ENCODE peak calls at places on chromosomes 1 and 21, in six cellular contexts. One of them, this sample, is unnamed.
A peak's percentile ranks its signal among the peaks of the same experiment; 100 is the strongest.

GRCh38 chr1:15578921-15579682 is 5.7 kb downstream of the AGMAT start:
- DNase-seq in psoas muscle: no peak
- DNase-seq in heart right ventricle: no peak
- DNase-seq in Caco-2: no peak
- DNase-seq in OCI-LY7: peak; percentile 66
- DNase-seq in mucosa of descending colon: peak; percentile 57
- DNase-seq in this sample: no peak

GRCh38 chr1:15515026-15515663 is 8.9 kb downstream of the CASP9 start:
- DNase-seq in psoas muscle: no peak
- DNase-seq in heart right ventricle: no peak
- DNase-seq in Caco-2: no peak
- DNase-seq in OCI-LY7: no peak
- DNase-seq in mucosa of descending colon: no peak
- DNase-seq in this sample: no peak

GRCh38 chr1:8464987-8465386 is 147.1 kb downstream of the SLC45A1 start:
- DNase-seq in psoas muscle: no peak
- DNase-seq in heart right ventricle: no peak
- DNase-seq in Caco-2: no peak
- DNase-seq in OCI-LY7: peak; percentile 45
- DNase-seq in mucosa of descending colon: no peak
- DNase-seq in this sample: no peak

GRCh38 chr1:100397681-100398080 is 45.4 kb downstream of the CDC14A start:
- DNase-seq in psoas muscle: no peak
- DNase-seq in heart right ventricle: no peak
- DNase-seq in Caco-2: no peak
- DNase-seq in OCI-LY7: no peak
- DNase-seq in mucosa of descending colon: no peak
- DNase-seq in this sample: no peak

GRCh38 chr1:58884706-58885661 is 101.1 kb upstream of the JUN start:
- DNase-seq in psoas muscle: peak; percentile 52
- DNase-seq in heart right ventricle: no peak
- DNase-seq in Caco-2: peak; percentile 87
- DNase-seq in OCI-LY7: no peak
- DNase-seq in mucosa of descending colon: peak; percentile 73
- DNase-seq in this sample: peak; percentile 81

GRCh38 chr1:100358210-100358609 is 5.9 kb downstream of the CDC14A start:
- DNase-seq in psoas muscle: no peak
- DNase-seq in heart right ventricle: no peak
- DNase-seq in Caco-2: no peak
- DNase-seq in OCI-LY7: peak; percentile 37
- DNase-seq in mucosa of descending colon: no peak
- DNase-seq in this sample: no peak

GRCh38 chr1:150259217-150259616 is 1.6 kb downstream of the CA14 start:
- DNase-seq in psoas muscle: no peak
- DNase-seq in heart right ventricle: no peak
- DNase-seq in Caco-2: no peak
- DNase-seq in OCI-LY7: no peak
- DNase-seq in mucosa of descending colon: no peak
- DNase-seq in this sample: no peak

GRCh38 chr1:39395357-39395831 is 96.0 kb upstream of the BMP8A start:
- DNase-seq in psoas muscle: no peak
- DNase-seq in heart right ventricle: peak; percentile 32
- DNase-seq in Caco-2: no peak
- DNase-seq in OCI-LY7: peak; percentile 73
- DNase-seq in mucosa of descending colon: no peak
- DNase-seq in this sample: no peak

GRCh38 chr1:234611153-234611798 is 1.3 kb upstream of the IRF2BP2 start:
- DNase-seq in psoas muscle: no peak
- DNase-seq in heart right ventricle: peak; percentile 63
- DNase-seq in Caco-2: peak; percentile 88
- DNase-seq in OCI-LY7: peak; percentile 84
- DNase-seq in mucosa of descending colon: no peak
- DNase-seq in this sample: no peak

GRCh38 chr1:27527223-27527856 is 37.4 kb upstream of the WASF2 start:
- DNase-seq in psoas muscle: peak; percentile 54
- DNase-seq in heart right ventricle: peak; percentile 69
- DNase-seq in Caco-2: peak; percentile 84
- DNase-seq in OCI-LY7: peak; percentile 97
- DNase-seq in mucosa of descending colon: peak; percentile 81
- DNase-seq in this sample: peak; percentile 66

GRCh38 chr1:24142546-24143431 is at the start of gene IL22RA1:
- DNase-seq in psoas muscle: peak; percentile 32
- DNase-seq in heart right ventricle: no peak
- DNase-seq in Caco-2: peak; percentile 34
- DNase-seq in OCI-LY7: no peak
- DNase-seq in mucosa of descending colon: peak; percentile 85
- DNase-seq in this sample: peak; percentile 84

GRCh38 chr21:35227774-35228173 is 178.7 kb upstream of the RUNX1 start:
- DNase-seq in psoas muscle: peak; percentile 58
- DNase-seq in heart right ventricle: no peak
- DNase-seq in Caco-2: no peak
- DNase-seq in OCI-LY7: peak; percentile 95
- DNase-seq in mucosa of descending colon: no peak
- DNase-seq in this sample: peak; percentile 41

GRCh38 chr1:187819081-187819480 is 990.3 kb downstream of the PLA2G4A start:
- DNase-seq in psoas muscle: no peak
- DNase-seq in heart right ventricle: no peak
- DNase-seq in Caco-2: no peak
- DNase-seq in OCI-LY7: no peak
- DNase-seq in mucosa of descending colon: no peak
- DNase-seq in this sample: no peak

GRCh38 chr1:178282949-178283367 is 189.1 kb downstream of the RASAL2 start:
- DNase-seq in psoas muscle: no peak
- DNase-seq in heart right ventricle: no peak
- DNase-seq in Caco-2: no peak
- DNase-seq in OCI-LY7: no peak
- DNase-seq in mucosa of descending colon: no peak
- DNase-seq in this sample: no peak

GRCh38 chr1:245292141-245292540 is 137.4 kb downstream of the KIF26B start:
- DNase-seq in psoas muscle: no peak
- DNase-seq in heart right ventricle: no peak
- DNase-seq in Caco-2: no peak
- DNase-seq in OCI-LY7: no peak
- DNase-seq in mucosa of descending colon: no peak
- DNase-seq in this sample: no peak

GRCh38 chr21:44871576-44872265 is 1.8 kb downstream of the PTTG1IP start:
- DNase-seq in psoas muscle: peak; percentile 60
- DNase-seq in heart right ventricle: no peak
- DNase-seq in Caco-2: peak; percentile 44
- DNase-seq in OCI-LY7: no peak
- DNase-seq in mucosa of descending colon: peak; percentile 63
- DNase-seq in this sample: peak; percentile 76

GRCh38 chr21:34219334-34220020 is 144.3 kb upstream of the KCNE2 start:
- DNase-seq in psoas muscle: no peak
- DNase-seq in heart right ventricle: no peak
- DNase-seq in Caco-2: no peak
- DNase-seq in OCI-LY7: no peak
- DNase-seq in mucosa of descending colon: no peak
- DNase-seq in this sample: no peak

GRCh38 chr1:215888159-215888558 is 321.1 kb downstream of the KCTD3 start:
- DNase-seq in psoas muscle: no peak
- DNase-seq in heart right ventricle: no peak
- DNase-seq in Caco-2: peak; percentile 28
- DNase-seq in OCI-LY7: no peak
- DNase-seq in mucosa of descending colon: no peak
- DNase-seq in this sample: no peak

GRCh38 chr1:111275079-111275478 is 15.6 kb upstream of the CHIA start:
- DNase-seq in psoas muscle: peak; percentile 61
- DNase-seq in heart right ventricle: peak; percentile 73
- DNase-seq in Caco-2: no peak
- DNase-seq in OCI-LY7: no peak
- DNase-seq in mucosa of descending colon: peak; percentile 54
- DNase-seq in this sample: peak; percentile 9

GRCh38 chr1:183058835-183059234 is 35.6 kb downstream of the LAMC1 start:
- DNase-seq in psoas muscle: no peak
- DNase-seq in heart right ventricle: no peak
- DNase-seq in Caco-2: no peak
- DNase-seq in OCI-LY7: no peak
- DNase-seq in mucosa of descending colon: no peak
- DNase-seq in this sample: no peak

GRCh38 chr1:183048087-183049085 is 25.2 kb downstream of the LAMC1 start:
- DNase-seq in psoas muscle: no peak
- DNase-seq in heart right ventricle: no peak
- DNase-seq in Caco-2: no peak
- DNase-seq in OCI-LY7: peak; percentile 89
- DNase-seq in mucosa of descending colon: no peak
- DNase-seq in this sample: no peak

GRCh38 chr1:183051546-183051945 is 28.3 kb downstream of the LAMC1 start:
- DNase-seq in psoas muscle: no peak
- DNase-seq in heart right ventricle: no peak
- DNase-seq in Caco-2: no peak
- DNase-seq in OCI-LY7: no peak
- DNase-seq in mucosa of descending colon: no peak
- DNase-seq in this sample: no peak

GRCh38 chr1:183052861-183053260 is 29.6 kb downstream of the LAMC1 start:
- DNase-seq in psoas muscle: no peak
- DNase-seq in heart right ventricle: no peak
- DNase-seq in Caco-2: no peak
- DNase-seq in OCI-LY7: no peak
- DNase-seq in mucosa of descending colon: no peak
- DNase-seq in this sample: no peak
- H3K4me1 ChIP-seq in psoas muscle: peaks cover 91% of the 10 kb centered on the region
- H3K4me1 ChIP-seq in heart right ventricle: peaks cover 82% of the 10 kb centered on the region
- H3K4me1 ChIP-seq in Caco-2: no peaks in the 10 kb centered on the region
- H3K4me1 ChIP-seq in OCI-LY7: peaks cover 36% of the 10 kb centered on the region
- H3K4me1 ChIP-seq in mucosa of descending colon: no peaks in the 10 kb centered on the region
- H3K4me1 ChIP-seq in this sample: peaks cover 17% of the 10 kb centered on the region

DNA sequence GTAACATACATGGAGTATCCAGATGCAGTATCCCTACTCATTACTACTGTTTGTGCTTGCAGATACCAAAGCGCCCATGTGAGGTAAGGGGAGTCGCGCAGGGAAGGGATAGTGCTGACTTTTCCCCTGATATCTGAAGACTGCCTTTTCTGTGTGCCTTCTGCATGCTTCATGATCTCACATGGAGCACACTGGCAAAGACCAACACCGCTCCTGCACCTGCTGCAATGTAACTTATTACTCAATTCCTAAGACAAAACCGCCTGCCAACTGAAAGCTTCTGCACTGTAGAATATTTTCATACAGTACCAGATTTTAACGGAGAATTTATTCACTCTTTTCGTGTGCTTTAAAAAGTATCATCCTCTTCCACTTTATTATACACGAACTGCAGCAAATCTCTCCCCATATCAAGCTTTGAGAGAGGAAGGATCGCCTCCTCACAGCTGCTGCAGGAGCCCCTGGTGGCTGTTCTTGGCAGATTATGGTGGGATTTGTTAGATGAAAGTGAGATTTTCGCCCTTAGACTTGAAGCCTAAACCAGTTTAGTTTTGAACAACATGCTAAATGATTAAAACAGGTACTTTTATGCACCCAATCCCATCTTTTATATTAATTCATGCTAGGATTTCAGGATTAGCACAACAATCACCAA is 99.1 kb downstream of the PTPN14 start:
- DNase-seq in psoas muscle: no peak
- DNase-seq in heart right ventricle: no peak
- DNase-seq in Caco-2: no peak
- DNase-seq in OCI-LY7: no peak
- DNase-seq in mucosa of descending colon: no peak
- DNase-seq in this sample: no peak
- TF ChIP-seq CTCF in psoas muscle: no peak
- TF ChIP-seq CTCF in heart right ventricle: no peak
- TF ChIP-seq CTCF in Caco-2: no peak
- TF ChIP-seq CTCF in OCI-LY7: no peak
- TF ChIP-seq CTCF in mucosa of descending colon: no peak
- TF ChIP-seq CTCF in this sample: no peak

DNA sequence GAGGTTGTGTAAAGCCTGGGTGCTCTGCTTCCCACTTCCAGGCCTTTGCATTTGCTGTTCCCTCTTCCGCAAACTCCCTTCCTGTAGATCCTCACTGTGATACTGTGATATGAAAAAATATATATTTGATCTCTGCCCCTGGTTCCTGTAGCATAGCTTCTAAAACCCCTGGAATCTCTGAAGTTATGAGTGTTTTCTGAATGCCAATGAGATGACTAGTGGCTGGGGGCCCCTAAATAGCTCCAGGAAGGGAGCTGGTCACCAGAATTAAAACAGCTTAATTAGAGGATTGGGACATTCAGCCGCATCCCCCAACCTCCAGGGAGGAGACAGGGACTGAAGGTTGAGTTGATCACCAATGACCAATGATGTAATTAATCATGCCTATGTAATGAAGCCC is 21.9 kb downstream of the DUSP10 start:
- DNase-seq in psoas muscle: no peak
- DNase-seq in heart right ventricle: no peak
- DNase-seq in Caco-2: no peak
- DNase-seq in OCI-LY7: no peak
- DNase-seq in mucosa of descending colon: no peak
- DNase-seq in this sample: no peak
- H3K4me1 ChIP-seq in psoas muscle: peaks cover 51% of the 10 kb centered on the region
- H3K4me1 ChIP-seq in heart right ventricle: peaks cover 34% of the 10 kb centered on the region
- H3K4me1 ChIP-seq in Caco-2: peaks cover 12% of the 10 kb centered on the region
- H3K4me1 ChIP-seq in OCI-LY7: no peaks in the 10 kb centered on the region
- H3K4me1 ChIP-seq in mucosa of descending colon: no peaks in the 10 kb centered on the region
- H3K4me1 ChIP-seq in this sample: peaks cover 16% of the 10 kb centered on the region

GRCh38 chr1:230634384-230634783 is 7.9 kb upstream of the COG2 start:
- DNase-seq in psoas muscle: no peak
- DNase-seq in heart right ventricle: no peak
- DNase-seq in Caco-2: no peak
- DNase-seq in OCI-LY7: no peak
- DNase-seq in mucosa of descending colon: no peak
- DNase-seq in this sample: no peak

GRCh38 chr1:230633469-230633868 is 8.8 kb upstream of the COG2 start:
- DNase-seq in psoas muscle: no peak
- DNase-seq in heart right ventricle: no peak
- DNase-seq in Caco-2: no peak
- DNase-seq in OCI-LY7: no peak
- DNase-seq in mucosa of descending colon: no peak
- DNase-seq in this sample: no peak

GRCh38 chr1:230629511-230629910 is 12.8 kb upstream of the COG2 start:
- DNase-seq in psoas muscle: no peak
- DNase-seq in heart right ventricle: no peak
- DNase-seq in Caco-2: no peak
- DNase-seq in OCI-LY7: no peak
- DNase-seq in mucosa of descending colon: no peak
- DNase-seq in this sample: no peak

GRCh38 chr1:230631477-230631876 is 10.8 kb upstream of the COG2 start:
- DNase-seq in psoas muscle: no peak
- DNase-seq in heart right ventricle: no peak
- DNase-seq in Caco-2: no peak
- DNase-seq in OCI-LY7: no peak
- DNase-seq in mucosa of descending colon: no peak
- DNase-seq in this sample: no peak

DNA sequence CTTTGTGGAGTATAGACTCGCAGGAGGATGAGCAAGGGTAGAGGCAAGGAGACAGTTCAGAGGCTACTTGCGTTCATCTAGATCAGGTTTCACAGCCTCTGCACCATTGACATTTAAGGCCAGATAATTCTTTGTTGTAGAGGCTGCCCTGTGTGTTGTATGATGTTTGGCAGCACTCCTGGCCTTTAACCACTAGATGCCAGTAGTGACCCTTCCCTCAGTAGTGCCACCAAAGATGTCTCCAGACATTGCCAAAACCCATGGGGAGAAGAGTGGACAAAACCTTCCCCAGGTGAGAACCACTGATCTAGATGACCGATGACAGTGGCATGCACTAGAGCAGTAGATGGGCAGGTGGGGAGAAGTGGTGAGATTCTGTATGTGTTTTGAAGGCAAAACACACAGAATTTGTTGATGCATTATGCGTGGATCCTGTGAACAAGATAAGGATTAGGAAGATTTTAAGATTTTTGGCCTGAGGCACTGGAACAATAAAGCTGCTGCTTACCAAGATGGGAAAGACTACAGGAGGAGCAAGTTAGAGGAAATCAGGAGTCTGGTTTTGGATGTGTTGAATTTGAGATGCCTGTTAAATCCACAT is 9.9 kb upstream of the COG2 start:
- DNase-seq in psoas muscle: no peak
- DNase-seq in heart right ventricle: no peak
- DNase-seq in Caco-2: peak; percentile 65
- DNase-seq in OCI-LY7: peak; percentile 51
- DNase-seq in mucosa of descending colon: no peak
- DNase-seq in this sample: peak; percentile 22
- TF ChIP-seq CTCF in psoas muscle: no peak
- TF ChIP-seq CTCF in heart right ventricle: peak; percentile 12
- TF ChIP-seq CTCF in Caco-2: peak; percentile 75
- TF ChIP-seq CTCF in OCI-LY7: peak; percentile 79
- TF ChIP-seq CTCF in mucosa of descending colon: peak; percentile 10
- TF ChIP-seq CTCF in this sample: peak; percentile 40